ENCODE peak calls at places on chromosomes 2 and 18, in nine cellular contexts. B, D, S, O, C, W, Z, Y and T are unnamed samples.

GRCh38 chr18:42029100-42029499 is 74.1 kb downstream of the PIK3C3 start:
- DNase-seq in S (no peak), O (no peak), D (no peak), B (no peak), W (no peak), C (no peak), Y (no peak), Z (no peak), T (no peak)

GRCh38 chr2:145012214-145012670 is 492.3 kb upstream of the ZEB2 start:
- DNase-seq in Y (peak; percentile 42), W (no peak), C (no peak), S (no peak), D (no peak), Z (no peak), O (peak; percentile 37), B (no peak), T (peak; percentile 35)

GRCh38 chr2:31606511-31606910 is 25.8 kb upstream of the SRD5A2 start:
- DNase-seq in D (no peak), Z (no peak), Y (no peak), S (no peak), O (no peak), C (no peak), W (no peak), B (no peak), T (no peak)

GRCh38 chr2:165238295-165238694 is 919 bp upstream of the SCN2A start:
- DNase-seq in O (no peak), W (no peak), C (no peak), Z (no peak), Y (no peak), S (peak; percentile 48), D (peak; percentile 32), B (no peak), T (peak; percentile 34)

GRCh38 chr18:8332286-8332685 is 277.0 kb upstream of the RAB12 start:
- DNase-seq in B (no peak), W (no peak), Z (no peak), O (peak; percentile 36), S (no peak), Y (no peak), C (no peak), D (no peak), T (peak; percentile 7)

GRCh38 chr18:80244956-80245730 is 2.2 kb downstream of the PARD6G start:
- DNase-seq in C (no peak), Z (no peak), B (no peak), Y (no peak), D (no peak), W (no peak), O (no peak), S (no peak), T (no peak)

GRCh38 chr18:13460946-13461345 is 242.4 kb downstream of the LDLRAD4 start:
- DNase-seq in D (no peak), S (no peak), C (no peak), Z (no peak), B (no peak), Y (no peak), O (no peak), W (no peak), T (no peak)

GRCh38 chr18:475202-475624 is 25.3 kb downstream of the COLEC12 start:
- DNase-seq in O (no peak), B (no peak), Z (no peak), S (peak; percentile 27), W (no peak), C (no peak), Y (peak; percentile 72), D (no peak), T (peak; percentile 63)

GRCh38 chr2:168432565-168433186 is 23.4 kb upstream of the CERS6 start:
- DNase-seq in Y (no peak), S (no peak), B (no peak), C (no peak), D (peak; percentile 71), Z (no peak), W (no peak), O (no peak), T (peak; percentile 62)

GRCh38 chr2:134819334-134819733 is 19.1 kb upstream of the ACMSD start:
- DNase-seq in B (no peak), Z (no peak), C (no peak), D (no peak), Y (peak; percentile 71), W (no peak), O (no peak), S (no peak), T (peak; percentile 2)

GRCh38 chr2:198337368-198337767 is 533.0 kb downstream of the PLCL1 start:
- DNase-seq in S (no peak), W (no peak), Y (no peak), O (no peak), Z (no peak), C (no peak), D (no peak), B (no peak), T (no peak)

GRCh38 chr2:241903121-241904010 is 33.8 kb downstream of the RTP5 start:
- DNase-seq in Y (no peak), B (no peak), S (no peak), W (no peak), D (no peak), C (no peak), Z (no peak), O (no peak), T (no peak)

GRCh38 chr2:8500124-8501054 is 181.5 kb upstream of the ID2 start:
- DNase-seq in W (no peak), B (no peak), D (no peak), C (no peak), Z (no peak), O (peak; percentile 92), S (no peak), Y (no peak), T (peak; percentile 6)

GRCh38 chr18:62523255-62523588 is 397 bp downstream of the ZCCHC2 start:
- DNase-seq in W (no peak), B (no peak), O (no peak), Y (no peak), Z (no peak), S (no peak), D (no peak), C (no peak), T (no peak)

GRCh38 chr2:206442854-206443734 is at the start of gene ADAM23:
- DNase-seq in W (no peak), B (peak; percentile 88), C (peak; percentile 39), Y (peak; percentile 76), O (peak; percentile 81), Z (peak; percentile 71), D (peak; percentile 47), S (peak; percentile 80), T (peak; percentile 37)

GRCh38 chr2:237500681-237501424 is 13.8 kb downstream of the MLPH start:
- DNase-seq in Z (no peak), B (no peak), C (no peak), O (no peak), D (no peak), S (no peak), W (no peak), Y (peak; percentile 99), T (peak; percentile 99)

GRCh38 chr18:79533591-79533990 is 137.9 kb downstream of the NFATC1 start:
- DNase-seq in D (no peak), S (no peak), O (no peak), Z (no peak), W (no peak), Y (no peak), B (no peak), C (no peak), T (no peak)

GRCh38 chr2:174078275-174078674 is 113.1 kb upstream of the SP3 start:
- DNase-seq in O (no peak), B (no peak), S (no peak), Z (no peak), D (no peak), C (no peak), Y (no peak), W (no peak), T (peak; percentile 43)

GRCh38 chr2:207311316-207312005 is 145.7 kb upstream of the KLF7 start:
- DNase-seq in W (no peak), O (peak; percentile 35), C (peak; percentile 60), S (no peak), D (no peak), Y (peak; percentile 90), Z (no peak), B (no peak), T (peak; percentile 100)

GRCh38 chr2:221156335-221156734 is 415.8 kb downstream of the EPHA4 start:
- DNase-seq in W (no peak), C (peak; percentile 84), Y (no peak), O (peak; percentile 65), Z (peak; percentile 89), D (no peak), B (no peak), S (no peak), T (no peak)

GRCh38 chr18:31581498-31582197 is 10.0 kb upstream of the TTR start:
- DNase-seq in O (no peak), B (no peak), S (no peak), C (no peak), Y (no peak), W (no peak), Z (no peak), D (no peak), T (peak; percentile 36)

GRCh38 chr18:32373505-32373904 is 97.2 kb downstream of the GAREM1 start:
- DNase-seq in C (no peak), S (no peak), B (no peak), O (no peak), Y (no peak), D (no peak), Z (no peak), W (no peak), T (no peak)

GRCh38 chr2:235127909-235128308 is 176.1 kb downstream of the SH3BP4 start:
- DNase-seq in W (no peak), S (no peak), B (no peak), C (no peak), Y (no peak), Z (no peak), O (no peak), D (no peak), T (peak; percentile 16)

GRCh38 chr2:69305712-69306611 is 81.1 kb downstream of the GFPT1 start:
- DNase-seq in C (no peak), B (no peak), S (peak; percentile 42), O (no peak), Y (no peak), W (no peak), D (no peak), Z (no peak), T (peak; percentile 43)

GRCh38 chr2:20629181-20629580 is 21.7 kb downstream of the HS1BP3 start:
- DNase-seq in D (no peak), O (no peak), Z (no peak), B (no peak), W (no peak), C (no peak), Y (no peak), S (no peak), T (no peak)

GRCh38 chr18:26415631-26416030 is 132.7 kb downstream of the KCTD1 start:
- DNase-seq in C (no peak), Y (no peak), S (no peak), Z (no peak), O (no peak), B (no peak), D (no peak), W (no peak), T (no peak)

GRCh38 chr2:7929276-7929675 is 752.6 kb upstream of the ID2 start:
- DNase-seq in S (no peak), C (no peak), Z (no peak), D (no peak), O (no peak), W (no peak), B (no peak), Y (no peak), T (no peak)

GRCh38 chr18:9260388-9261380 is 73.9 kb upstream of the TWSG1 start:
- DNase-seq in Z (no peak), S (no peak), Y (no peak), D (no peak), B (no peak), C (no peak), W (no peak), O (no peak), T (peak; percentile 38)